ENCODE peak calls at places on chromosome 9, in ten cellular contexts. T, M, C, G, Q, Y, P, Z, U and H are unnamed samples.

GRCh38 chr9:33728613-33729012 is 66.7 kb upstream of the PRSS3 start:
- DNase-seq in T (no peak), M (no peak), C (no peak), G (no peak), Q (no peak), Y (no peak), P (no peak), Z (no peak), U (no peak), H (no peak)

GRCh38 chr9:108103294-108103693 is 613.7 kb upstream of the KLF4 start:
- DNase-seq in T (no peak), M (no peak), C (peak), G (no peak), Q (no peak), Y (no peak), P (no peak), Z (no peak), U (no peak), H (no peak)

GRCh38 chr9:95721132-95721531 is 154.4 kb upstream of the ERCC6L2 start:
- DNase-seq in T (no peak), M (no peak), C (peak), G (no peak), Q (no peak), Y (peak), P (no peak), Z (no peak), U (no peak), H (peak)

GRCh38 chr9:17578911-17579793 is at the start of gene SH3GL2:
- DNase-seq in T (no peak), M (no peak), C (peak), G (no peak), Q (no peak), Y (peak), P (no peak), Z (peak), U (peak), H (peak)

GRCh38 chr9:125634040-125634717 is 72.8 kb downstream of the MAPKAP1 start:
- DNase-seq in T (no peak), M (no peak), C (no peak), G (no peak), Q (no peak), Y (no peak), P (no peak), Z (no peak), U (no peak), H (peak)

GRCh38 chr9:136255896-136256890 is 10.6 kb upstream of the QSOX2 start:
- DNase-seq in T (no peak), M (peak), C (no peak), G (no peak), Q (no peak), Y (no peak), P (no peak), Z (no peak), U (peak), H (no peak)

GRCh38 chr9:129669946-129670345 is 4.5 kb downstream of the PRRX2 start:
- DNase-seq in T (no peak), M (no peak), C (peak), G (no peak), Q (no peak), Y (no peak), P (no peak), Z (no peak), U (no peak), H (peak)

GRCh38 chr9:134481762-134482161 is 155.5 kb downstream of the RXRA start:
- DNase-seq in T (no peak), M (no peak), C (no peak), G (no peak), Q (no peak), Y (no peak), P (no peak), Z (no peak), U (peak), H (no peak)

GRCh38 chr9:35226685-35227084 is 64.9 kb downstream of the UNC13B start:
- DNase-seq in T (no peak), M (no peak), C (no peak), G (no peak), Q (no peak), Y (peak), P (no peak), Z (no peak), U (no peak), H (no peak)

GRCh38 chr9:3525088-3525835 is 539 bp downstream of the RFX3 start:
- DNase-seq in T (peak), M (no peak), C (peak), G (no peak), Q (no peak), Y (peak), P (no peak), Z (no peak), U (peak), H (no peak)

GRCh38 chr9:4207881-4208615 is 91.8 kb downstream of the GLIS3 start:
- DNase-seq in T (no peak), M (no peak), C (no peak), G (no peak), Q (no peak), Y (no peak), P (peak), Z (no peak), U (no peak), H (peak)

GRCh38 chr9:38689678-38690077 is 30.3 kb downstream of the FAM240B start:
- DNase-seq in T (no peak), M (no peak), C (peak), G (no peak), Q (no peak), Y (no peak), P (no peak), Z (no peak), U (no peak), H (no peak)

GRCh38 chr9:122844137-122844536 is 15.7 kb upstream of the PDCL start:
- DNase-seq in T (no peak), M (no peak), C (no peak), G (no peak), Q (no peak), Y (no peak), P (no peak), Z (no peak), U (no peak), H (no peak)

GRCh38 chr9:89350988-89351557 is 32.8 kb downstream of the SECISBP2 start:
- DNase-seq in T (no peak), M (no peak), C (no peak), G (no peak), Q (no peak), Y (no peak), P (no peak), Z (no peak), U (no peak), H (no peak)

GRCh38 chr9:112764344-112764743 is 13.8 kb downstream of the SNX30 start:
- DNase-seq in T (no peak), M (no peak), C (peak), G (no peak), Q (no peak), Y (no peak), P (no peak), Z (peak), U (no peak), H (peak)

GRCh38 chr9:108271646-108272349 is 584.0 kb downstream of the ACTL7B start:
- DNase-seq in T (no peak), M (peak), C (peak), G (no peak), Q (no peak), Y (peak), P (peak), Z (peak), U (no peak), H (peak)

GRCh38 chr9:95736370-95736769 is 139.1 kb upstream of the ERCC6L2 start:
- DNase-seq in T (no peak), M (no peak), C (no peak), G (no peak), Q (no peak), Y (no peak), P (no peak), Z (no peak), U (no peak), H (no peak)

GRCh38 chr9:36407122-36407723 is 7.2 kb upstream of the RNF38 start:
- DNase-seq in T (peak), M (no peak), C (peak), G (peak), Q (no peak), Y (peak), P (no peak), Z (peak), U (no peak), H (peak)

GRCh38 chr9:121494192-121494591 is 5.5 kb downstream of the GGTA1 start:
- DNase-seq in T (no peak), M (no peak), C (no peak), G (no peak), Q (no peak), Y (no peak), P (no peak), Z (no peak), U (no peak), H (no peak)

GRCh38 chr9:134403682-134404301 is 77.5 kb downstream of the RXRA start:
- DNase-seq in T (no peak), M (no peak), C (no peak), G (no peak), Q (no peak), Y (no peak), P (no peak), Z (peak), U (peak), H (peak)

GRCh38 chr9:107739601-107740082 is 250.1 kb upstream of the KLF4 start:
- DNase-seq in T (no peak), M (no peak), C (peak), G (no peak), Q (no peak), Y (peak), P (no peak), Z (peak), U (peak), H (peak)

GRCh38 chr9:14014209-14014608 is 299.7 kb downstream of the NFIB start:
- DNase-seq in T (no peak), M (no peak), C (no peak), G (no peak), Q (no peak), Y (no peak), P (no peak), Z (no peak), U (no peak), H (no peak)

GRCh38 chr9:112640311-112640710 is 77.6 kb downstream of the INIP start:
- DNase-seq in T (no peak), M (no peak), C (no peak), G (no peak), Q (no peak), Y (no peak), P (no peak), Z (no peak), U (no peak), H (no peak)

GRCh38 chr9:77460938-77461337 is 187.2 kb downstream of the GNA14 start:
- DNase-seq in T (no peak), M (no peak), C (no peak), G (no peak), Q (no peak), Y (no peak), P (no peak), Z (no peak), U (no peak), H (no peak)

GRCh38 chr9:16618524-16618923 is 251.9 kb downstream of the BNC2 start:
- DNase-seq in T (no peak), M (no peak), C (peak), G (no peak), Q (no peak), Y (no peak), P (no peak), Z (no peak), U (no peak), H (no peak)

GRCh38 chr9:94697972-94698581 is 28.4 kb upstream of the AOPEP start:
- DNase-seq in T (no peak), M (no peak), C (peak), G (no peak), Q (no peak), Y (no peak), P (peak), Z (no peak), U (no peak), H (peak)

GRCh38 chr9:130638278-130639118 is 25.9 kb upstream of the PRDM12 start:
- DNase-seq in T (no peak), M (no peak), C (no peak), G (no peak), Q (no peak), Y (no peak), P (no peak), Z (no peak), U (no peak), H (no peak)

GRCh38 chr9:15276328-15276969 is 30.6 kb downstream of the TTC39B start:
- DNase-seq in T (no peak), M (no peak), C (no peak), G (no peak), Q (no peak), Y (no peak), P (no peak), Z (no peak), U (no peak), H (no peak)

GRCh38 chr9:123678878-123679329 is 251.0 kb downstream of the DENND1A start:
- DNase-seq in T (no peak), M (no peak), C (peak), G (no peak), Q (no peak), Y (no peak), P (no peak), Z (no peak), U (no peak), H (peak)

GRCh38 chr9:104831681-104832080 is 67.8 kb downstream of the NIPSNAP3B start:
- DNase-seq in T (no peak), M (no peak), C (peak), G (no peak), Q (no peak), Y (no peak), P (no peak), Z (no peak), U (no peak), H (no peak)

GRCh38 chr9:119370816-119371215 is 1.6 kb upstream of the BRINP1 start:
- DNase-seq in T (no peak), M (peak), C (peak), G (no peak), Q (no peak), Y (no peak), P (no peak), Z (peak), U (peak), H (no peak)

GRCh38 chr9:109319631-109320233 is 1.1 kb downstream of the EPB41L4B start:
- DNase-seq in T (no peak), M (no peak), C (no peak), G (no peak), Q (no peak), Y (no peak), P (no peak), Z (peak), U (no peak), H (no peak)

GRCh38 chr9:114603183-114603582 is 7.9 kb upstream of the TMEM268 start:
- DNase-seq in T (no peak), M (no peak), C (no peak), G (no peak), Q (no peak), Y (no peak), P (no peak), Z (no peak), U (no peak), H (no peak)

GRCh38 chr9:87464992-87465378 is 32.7 kb upstream of the DAPK1 start:
- DNase-seq in T (no peak), M (no peak), C (no peak), G (no peak), Q (no peak), Y (no peak), P (no peak), Z (no peak), U (no peak), H (no peak)

GRCh38 chr9:129290606-129291005 is 112.5 kb upstream of the IER5L start:
- DNase-seq in T (no peak), M (no peak), C (no peak), G (no peak), Q (no peak), Y (no peak), P (no peak), Z (no peak), U (peak), H (no peak)

GRCh38 chr9:121302341-121302740 is 34.4 kb downstream of the GSN start:
- DNase-seq in T (no peak), M (no peak), C (no peak), G (no peak), Q (no peak), Y (no peak), P (no peak), Z (no peak), U (no peak), H (no peak)

GRCh38 chr9:35954942-35955546 is 2.9 kb downstream of the OR2S2 start:
- DNase-seq in T (no peak), M (peak), C (peak), G (peak), Q (no peak), Y (peak), P (no peak), Z (peak), U (no peak), H (peak)